ENCODE peak calls at places on chromosome X, in ten cellular contexts. U, C, B, S, T, Q, O, Z, X and N are unnamed samples.

GRCh38 chrX:56978172-56978571 is 17.2 kb downstream of the SPIN3 start:
- DNase-seq in O (no peak), S (peak; percentile 52), X (no peak), Z (peak; percentile 62), B (peak; percentile 39), U (no peak), C (no peak), Q (peak; percentile 9), T (peak; percentile 23), N (peak; percentile 18)

GRCh38 chrX:47234583-47234982 is 1.8 kb downstream of the USP11 start:
- DNase-seq in Z (no peak), C (no peak), T (no peak), B (no peak), X (no peak), O (no peak), S (no peak), U (no peak), Q (no peak), N (no peak)

GRCh38 chrX:73850124-73851013 is 287.4 kb downstream of the CHIC1 start:
- DNase-seq in C (peak; percentile 45), B (peak; percentile 44), Z (no peak), S (no peak), T (peak; percentile 33), O (peak; percentile 55), U (no peak), Q (no peak), X (no peak), N (peak; percentile 12)

GRCh38 chrX:23662187-23662586 is 5.1 kb upstream of the PRDX4 start:
- DNase-seq in C (no peak), Z (no peak), U (no peak), B (no peak), Q (no peak), O (no peak), X (no peak), T (no peak), S (peak; percentile 29), N (no peak)

GRCh38 chrX:104315555-104315954 is 60.8 kb upstream of the ESX1 start:
- DNase-seq in Q (no peak), X (no peak), U (no peak), O (no peak), Z (no peak), B (no peak), C (no peak), S (no peak), T (no peak), N (no peak)

GRCh38 chrX:112058255-112058654 is 24.3 kb downstream of the TRPC5 start:
- DNase-seq in Z (no peak), T (no peak), O (no peak), C (no peak), U (no peak), Q (no peak), X (no peak), B (no peak), S (no peak), N (no peak)

GRCh38 chrX:148567779-148568178 is 67.4 kb downstream of the AFF2 start:
- DNase-seq in T (no peak), Q (no peak), S (no peak), Z (no peak), C (no peak), X (no peak), U (no peak), B (no peak), O (no peak), N (no peak)

GRCh38 chrX:140664939-140665338 is 44.6 kb upstream of the LINC00632 start:
- DNase-seq in O (no peak), X (no peak), T (no peak), B (peak; percentile 7), S (peak; percentile 5), Q (no peak), U (no peak), Z (no peak), C (no peak), N (no peak)

GRCh38 chrX:68571292-68572256 is 72.7 kb downstream of the YIPF6 start:
- DNase-seq in U (no peak), C (no peak), S (no peak), Z (no peak), O (no peak), X (peak; percentile 56), Q (no peak), T (no peak), B (no peak), N (no peak)

GRCh38 chrX:94435799-94436198 is 761.8 kb downstream of the FAM133A start:
- DNase-seq in C (no peak), T (no peak), X (no peak), U (no peak), Q (no peak), Z (no peak), B (no peak), O (no peak), S (no peak), N (no peak)

GRCh38 chrX:121000589-121000988 is 15.0 kb upstream of the CT47A1 start:
- DNase-seq in O (no peak), U (no peak), S (peak; percentile 3), Q (no peak), T (no peak), C (no peak), B (peak; percentile 3), Z (no peak), X (no peak), N (no peak)

GRCh38 chrX:25599061-25599460 is 539.1 kb upstream of the MAGEB18 start:
- DNase-seq in S (no peak), X (no peak), Z (no peak), O (no peak), Q (no peak), C (no peak), T (no peak), U (no peak), B (no peak), N (no peak)

GRCh38 chrX:153981771-153982533 is 9.4 kb downstream of the TMEM187 start:
- DNase-seq in Z (peak; percentile 77), U (no peak), C (peak; percentile 52), S (no peak), X (no peak), Q (peak; percentile 41), T (no peak), B (no peak), O (peak; percentile 53), N (no peak)

GRCh38 chrX:83160096-83160495 is 348.0 kb upstream of the POU3F4 start:
- DNase-seq in Q (no peak), X (no peak), O (no peak), U (no peak), B (no peak), C (no peak), S (no peak), Z (no peak), T (no peak), N (no peak)

GRCh38 chrX:65647801-65648200 is 19.7 kb upstream of the MSN start:
- DNase-seq in U (no peak), Q (no peak), X (no peak), C (no peak), B (no peak), O (no peak), S (no peak), T (no peak), Z (no peak), N (no peak)

GRCh38 chrX:17459008-17459407 is 84.0 kb downstream of the NHS start:
- DNase-seq in B (no peak), X (no peak), U (no peak), Q (peak; percentile 15), S (no peak), Z (no peak), O (peak; percentile 25), T (no peak), C (no peak), N (peak; percentile 3)

GRCh38 chrX:16511776-16512400 is 138.1 kb upstream of the S100G start:
- DNase-seq in S (no peak), Z (no peak), O (no peak), T (no peak), U (no peak), X (no peak), Q (no peak), C (no peak), B (no peak), N (no peak)

GRCh38 chrX:1564750-1565683 is 26.4 kb upstream of the AKAP17A start:
- DNase-seq in S (no peak), X (no peak), U (peak; percentile 24), C (no peak), Z (peak; percentile 39), Q (no peak), B (no peak), T (no peak), O (no peak), N (no peak)

GRCh38 chrX:152850465-152850864 is 19.6 kb downstream of the NSDHL start:
- DNase-seq in Z (no peak), S (no peak), O (no peak), X (no peak), T (no peak), Q (no peak), B (no peak), U (no peak), C (no peak), N (no peak)
- H3K36me3 ChIP-seq in Z (no peaks in the 10 kb centered on the region), S (peaks cover 22% of the 10 kb centered on the region), O (no peaks in the 10 kb centered on the region), X (no peaks in the 10 kb centered on the region), T (no peaks in the 10 kb centered on the region), Q (peaks cover 21% of the 10 kb centered on the region), B (peaks cover 43% of the 10 kb centered on the region), U (peaks cover 38% of the 10 kb centered on the region), C (no peaks in the 10 kb centered on the region), N (no peaks in the 10 kb centered on the region)

GRCh38 chrX:123203772-123204171 is 19.7 kb downstream of the GRIA3 start:
- DNase-seq in Q (no peak), B (no peak), Z (no peak), T (no peak), X (no peak), O (no peak), U (no peak), C (no peak), S (no peak), N (no peak)
- TF ChIP-seq CTCF in Q (no peak), B (peak; percentile 47), Z (no peak), T (no peak), X (no peak), O (no peak), U (no peak), C (no peak), S (peak; percentile 44), N (no peak)

GRCh38 chrX:12137982-12138365 is 299 bp upstream of the FRMPD4 start:
- DNase-seq in X (no peak), U (no peak), Z (no peak), S (no peak), Q (no peak), B (no peak), C (no peak), T (no peak), O (no peak), N (no peak)
- H3K4me3 ChIP-seq in X (peak overlapping the region; percentile 39), U (peak overlapping the region; percentile 30), Z (no peak overlapping the region), S (no peak overlapping the region), Q (peak overlapping the region; percentile 31), B (no peak overlapping the region), C (no peak overlapping the region), T (peak overlapping the region; percentile 44), O (peak overlapping the region; percentile 41), N (no peak overlapping the region)

GRCh38 chrX:82038793-82039192 is 836.9 kb downstream of the SH3BGRL start:
- DNase-seq in U (no peak), C (no peak), T (no peak), O (no peak), X (no peak), Q (no peak), B (no peak), S (no peak), Z (no peak), N (no peak)
- H3K36me3 ChIP-seq in U (no peaks in the 10 kb centered on the region), C (no peaks in the 10 kb centered on the region), T (peaks cover 3% of the 10 kb centered on the region), O (no peaks in the 10 kb centered on the region), X (no peaks in the 10 kb centered on the region), Q (no peaks in the 10 kb centered on the region), B (no peaks in the 10 kb centered on the region), S (no peaks in the 10 kb centered on the region), Z (no peaks in the 10 kb centered on the region), N (no peaks in the 10 kb centered on the region)